ENCODE peak calls at places on chromosomes 2 and 18, in four cellular contexts. Y is astrocyte of the spinal cord, W is SJSA1, N is Right ventricle myocardium superior. U is an unnamed sample.

GRCh38 chr2:217972037-217972436 is 30.8 kb downstream of the TNS1 start:
- DNase-seq in Y (no peak), W (no peak), N (no peak), U (no peak)

GRCh38 chr2:212905640-212906201 is 245.7 kb downstream of the IKZF2 start:
- DNase-seq in Y (peak; percentile 73), W (no peak), N (no peak), U (no peak)

GRCh38 chr2:71776227-71776626 is 322.9 kb downstream of the DYSF start:
- DNase-seq in Y (no peak), W (no peak), N (no peak), U (no peak)

GRCh38 chr2:67476808-67477790 is 80.0 kb downstream of the ETAA1 start:
- DNase-seq in Y (peak; percentile 57), W (peak; percentile 36), N (no peak), U (no peak)

GRCh38 chr18:28740575-28740974 is 563.6 kb upstream of the CDH2 start:
- DNase-seq in Y (no peak), W (no peak), N (no peak), U (no peak)

GRCh38 chr18:78169487-78169886 is 810.1 kb upstream of the SALL3 start:
- DNase-seq in Y (no peak), W (no peak), N (no peak), U (no peak)

GRCh38 chr18:76859474-76860339 is 37.4 kb downstream of the ZNF236 start:
- DNase-seq in Y (no peak), W (no peak), N (no peak), U (no peak)

GRCh38 chr2:197059498-197059897 is 133.0 kb upstream of the PGAP1 start:
- DNase-seq in Y (no peak), W (no peak), N (no peak), U (no peak)

GRCh38 chr18:5627756-5628511 is 84.1 kb upstream of the EPB41L3 start:
- DNase-seq in Y (no peak), W (no peak), N (no peak), U (no peak)

GRCh38 chr2:168054657-168055056 is 192.7 kb downstream of the STK39 start:
- DNase-seq in Y (no peak), W (no peak), N (no peak), U (no peak)

GRCh38 chr2:143841935-143842334 is 678.0 kb downstream of the ZEB2 start:
- DNase-seq in Y (peak; percentile 17), W (no peak), N (no peak), U (no peak)

GRCh38 chr2:127413782-127414743 is 4.2 kb upstream of the PROC start:
- DNase-seq in Y (peak; percentile 69), W (peak; percentile 77), N (no peak), U (no peak)

GRCh38 chr2:172672999-172673726 is 62.5 kb upstream of the RAPGEF4 start:
- DNase-seq in Y (no peak), W (no peak), N (no peak), U (no peak)

GRCh38 chr2:172977330-172978052 is 98.2 kb upstream of the MAP3K20 start:
- DNase-seq in Y (no peak), W (no peak), N (no peak), U (no peak)

GRCh38 chr2:74238879-74239278 is 40.5 kb downstream of the MTHFD2 start:
- DNase-seq in Y (peak; percentile 10), W (no peak), N (no peak), U (no peak)

GRCh38 chr2:106113362-106113971 is 80.6 kb downstream of the UXS1 start:
- DNase-seq in Y (no peak), W (no peak), N (no peak), U (no peak)

GRCh38 chr2:69278366-69278765 is 108.7 kb downstream of the GFPT1 start:
- DNase-seq in Y (peak; percentile 12), W (peak; percentile 40), N (no peak), U (no peak)